ENCODE peak calls at places on chromosomes 4 and X, in nine cellular contexts. R is fibroblast of the aortic adventitia, H is keratinocyte, W is BE2C, F is fibroblast of pulmonary artery, A is GM12864, L is HCT116, T is K562, X is cardiac fibroblast. U is an unnamed sample.
A peak's percentile ranks its signal among the peaks of the same experiment; 100 is the strongest.

GRCh38 chr4:2461246-2461960 is 7.5 kb upstream of the RNF4 start:
- DNase-seq in R (no peak), H (no peak), W (no peak), F (no peak), A (no peak), L (no peak), T (no peak), X (no peak), U (no peak)

GRCh38 chr4:41432889-41433288 is 105.1 kb upstream of the LIMCH1 start:
- DNase-seq in R (peak; percentile 49), H (no peak), W (no peak), F (peak; percentile 63), A (no peak), L (no peak), T (no peak), X (peak; percentile 61), U (peak; percentile 76)

GRCh38 chr4:120266602-120267001 is 200.0 kb upstream of the MAD2L1 start:
- DNase-seq in R (no peak), H (no peak), W (no peak), F (no peak), A (no peak), L (no peak), T (no peak), X (peak; percentile 0), U (no peak)

GRCh38 chr4:23036503-23036902 is 343.8 kb downstream of the GBA3 start:
- DNase-seq in R (no peak), H (no peak), W (no peak), F (no peak), A (no peak), L (no peak), T (no peak), X (no peak), U (no peak)

GRCh38 chr4:14908635-14909034 is 93.6 kb upstream of the CPEB2 start:
- DNase-seq in R (no peak), H (peak; percentile 23), W (no peak), F (no peak), A (no peak), L (peak; percentile 12), T (no peak), X (peak; percentile 8), U (peak; percentile 79)

GRCh38 chr4:134470544-134470943 is 269.0 kb upstream of the PABPC4L start:
- DNase-seq in R (no peak), H (no peak), W (peak; percentile 50), F (peak; percentile 26), A (no peak), L (no peak), T (no peak), X (peak; percentile 0), U (peak; percentile 28)

GRCh38 chr4:153788419-153789276 is at the start of gene SFRP2:
- DNase-seq in R (no peak), H (no peak), W (no peak), F (no peak), A (no peak), L (no peak), T (no peak), X (no peak), U (no peak)

GRCh38 chr4:154507170-154507569 is 15.6 kb upstream of the DCHS2 start:
- DNase-seq in R (no peak), H (peak; percentile 45), W (no peak), F (no peak), A (no peak), L (no peak), T (no peak), X (no peak), U (no peak)

GRCh38 chr4:110518889-110519490 is 43.0 kb downstream of the ENPEP start:
- DNase-seq in R (peak; percentile 43), H (no peak), W (peak; percentile 42), F (peak; percentile 42), A (no peak), L (no peak), T (peak; percentile 20), X (peak; percentile 45), U (peak; percentile 55)

GRCh38 chr4:8396762-8397406 is 43.6 kb downstream of the ACOX3 start:
- DNase-seq in R (no peak), H (no peak), W (no peak), F (no peak), A (no peak), L (no peak), T (no peak), X (no peak), U (no peak)

GRCh38 chrX:118847676-118848075 is 24.1 kb downstream of the ZCCHC12 start:
- DNase-seq in R (peak; percentile 66), H (no peak), W (no peak), F (peak; percentile 68), A (peak; percentile 4), L (peak; percentile 38), T (peak; percentile 58), X (peak; percentile 58), U (peak; percentile 62)

GRCh38 chrX:134247492-134247891 is 10.5 kb downstream of the CCDC160 start:
- DNase-seq in R (no peak), H (no peak), W (no peak), F (no peak), A (no peak), L (no peak), T (no peak), X (no peak), U (no peak)

GRCh38 chr4:82388405-82388804 is 14.6 kb upstream of the HNRNPD start:
- DNase-seq in R (no peak), H (no peak), W (no peak), F (no peak), A (no peak), L (no peak), T (no peak), X (no peak), U (no peak)

GRCh38 chrX:5644786-5645185 is 583.9 kb downstream of the NLGN4X start:
- DNase-seq in R (no peak), H (no peak), W (no peak), F (no peak), A (no peak), L (no peak), T (no peak), X (no peak), U (no peak)

GRCh38 chr4:1200425-1201035 is 28.1 kb upstream of the SPON2 start:
- DNase-seq in R (peak; percentile 83), H (no peak), W (peak; percentile 10), F (peak; percentile 88), A (no peak), L (no peak), T (no peak), X (peak; percentile 88), U (peak; percentile 91)

GRCh38 chrX:97895751-97896150 is 1012.0 kb downstream of the RPA4 start:
- DNase-seq in R (peak; percentile 23), H (no peak), W (no peak), F (peak; percentile 1), A (no peak), L (no peak), T (no peak), X (peak; percentile 19), U (peak; percentile 1)

GRCh38 chrX:119728487-119728886 is 29.9 kb upstream of the SOWAHD start:
- DNase-seq in R (no peak), H (no peak), W (no peak), F (no peak), A (no peak), L (no peak), T (no peak), X (no peak), U (no peak)

GRCh38 chrX:36683507-36683906 is 324.7 kb upstream of the FAM47C start:
- DNase-seq in R (no peak), H (no peak), W (no peak), F (no peak), A (no peak), L (no peak), T (no peak), X (no peak), U (no peak)

DNA sequence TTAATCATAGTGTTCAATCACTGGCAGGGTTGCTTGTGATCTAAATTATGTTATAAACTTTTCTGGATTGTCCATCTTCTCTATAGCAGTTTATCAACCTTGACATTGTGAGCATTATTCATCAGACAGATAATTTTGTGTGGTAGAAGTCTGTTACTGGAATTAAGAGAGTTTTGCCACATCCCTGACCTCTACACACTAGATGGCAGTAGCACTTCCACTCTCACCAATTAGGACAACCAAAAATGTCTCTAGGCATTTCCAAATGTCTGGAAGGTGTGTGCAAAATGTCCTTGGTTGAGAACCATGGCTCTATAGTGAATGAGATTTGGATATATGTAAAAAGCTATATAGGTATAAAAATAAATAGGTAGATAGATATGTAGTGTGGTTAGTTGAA is 324.1 kb upstream of the FAM47C start:
- DNase-seq in R (no peak), H (no peak), W (no peak), F (no peak), A (no peak), L (no peak), T (no peak), X (no peak), U (no peak)
- TF ChIP-seq CTCF in R (no peak), H (no peak), W (no peak), F (no peak), A (no peak), L (no peak), T (no peak), X (no peak), U (no peak)

GRCh38 chrX:69396916-69397315 is 107.2 kb upstream of the NALF2 start:
- DNase-seq in R (no peak), H (no peak), W (no peak), F (no peak), A (no peak), L (no peak), T (no peak), X (no peak), U (no peak)
- H3K4me3 ChIP-seq in R (no peak overlapping the region), H (no peak overlapping the region), W (no peak overlapping the region), F (no peak overlapping the region), A (no peak overlapping the region), L (no peak overlapping the region), T (no peak overlapping the region), X (no peak overlapping the region), U (no peak overlapping the region)

DNA sequence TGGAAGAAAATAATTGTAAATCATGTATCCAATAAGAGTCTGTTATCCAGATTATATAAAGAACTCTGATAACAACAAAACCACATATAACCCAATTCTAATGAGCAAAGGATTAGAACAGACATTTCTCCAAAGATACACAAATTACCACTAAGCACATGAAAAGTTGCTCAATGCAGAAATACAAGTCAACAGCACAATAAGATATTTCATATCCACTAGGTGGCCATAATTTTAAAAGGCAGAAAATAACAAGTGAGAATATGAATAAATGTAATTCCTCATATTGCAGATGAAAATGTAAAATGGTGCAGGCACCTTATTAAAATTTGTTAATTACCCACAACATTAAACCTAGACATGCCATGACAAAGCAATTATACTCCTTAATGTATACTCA is 73.9 kb upstream of the ZCCHC13 start:
- DNase-seq in R (no peak), H (no peak), W (no peak), F (no peak), A (no peak), L (no peak), T (no peak), X (no peak), U (peak; percentile 31)
- TF ChIP-seq CTCF in R (no peak), H (no peak), W (no peak), F (peak; percentile 8), A (no peak), L (no peak), T (no peak), X (no peak), U (no peak)

GRCh38 chr4:38856524-38857337 is at the start of gene TLR6:
- DNase-seq in R (peak; percentile 64), H (peak; percentile 40), W (peak; percentile 46), F (peak; percentile 74), A (peak; percentile 80), L (peak; percentile 80), T (peak; percentile 68), X (peak; percentile 83), U (peak; percentile 81)
- H3K4me3 ChIP-seq in R (peak within 1 kb of the TSS; percentile 29), H (peak within 1 kb of the TSS; percentile 14), W (no peak within 1 kb of the TSS), F (peak within 1 kb of the TSS; percentile 46), A (peak within 1 kb of the TSS; percentile 65), L (peak within 1 kb of the TSS; percentile 57), T (peak within 1 kb of the TSS; percentile 20), X (peak within 1 kb of the TSS; percentile 25), U (peak within 1 kb of the TSS; percentile 52)

U was measured in choroid plexus epithelial cell.